ENCODE peak calls at places on chromosomes 5 and 9, in four cellular contexts. Q, D, W and G are unnamed samples.

GRCh38 chr5:92237896-92238295 is 854.8 kb upstream of the ARRDC3 start:
- DNase-seq in D (no peak), Q (no peak), W (no peak), G (no peak)

GRCh38 chr9:31542384-31543055 is 841.9 kb upstream of the ACO1 start:
- DNase-seq in W (no peak), Q (no peak), D (no peak), G (peak)

GRCh38 chr5:76733049-76733417 is 17.1 kb downstream of the F2R start:
- DNase-seq in D (no peak), W (no peak), Q (no peak), G (no peak)

GRCh38 chr9:138068601-138069035 is 191.0 kb downstream of the CACNA1B start:
- DNase-seq in D (no peak), Q (no peak), W (peak), G (no peak)

GRCh38 chr9:133090187-133090586 is 28.4 kb downstream of the CEL start:
- DNase-seq in W (no peak), Q (no peak), D (no peak), G (no peak)

GRCh38 chr5:148011407-148012124 is 52.2 kb upstream of the SPINK5 start:
- DNase-seq in D (no peak), W (no peak), Q (no peak), G (no peak)

GRCh38 chr9:69223605-69224004 is 49.5 kb downstream of the TJP2 start:
- DNase-seq in D (peak), W (no peak), Q (peak), G (peak)

GRCh38 chr5:157739388-157740045 is 4.0 kb upstream of the LSM11 start:
- DNase-seq in Q (no peak), W (no peak), D (no peak), G (no peak)

GRCh38 chr9:36748322-36748899 is 175.7 kb downstream of the MELK start:
- DNase-seq in D (peak), Q (peak), W (peak), G (peak)

GRCh38 chr5:34521628-34522290 is 134.4 kb upstream of the RAI14 start:
- DNase-seq in W (no peak), D (no peak), Q (no peak), G (no peak)

GRCh38 chr9:135586601-135587109 is 25.1 kb downstream of the PAEP start:
- DNase-seq in Q (no peak), D (no peak), W (no peak), G (no peak)

GRCh38 chr9:124770359-124771020 is 621 bp downstream of the NR6A1 start:
- DNase-seq in W (no peak), D (peak), Q (no peak), G (no peak)

GRCh38 chr5:60226128-60226527 is 332.6 kb upstream of the PDE4D start:
- DNase-seq in D (no peak), W (no peak), Q (no peak), G (no peak)
- TF ChIP-seq POLR2AphosphoS5 in D (no peak), W (no peak), Q (no peak), G (no peak)

GRCh38 chr5:74787424-74787823 is 20.4 kb downstream of the NSA2 start:
- DNase-seq in W (no peak), Q (no peak), D (no peak), G (no peak)

DNA sequence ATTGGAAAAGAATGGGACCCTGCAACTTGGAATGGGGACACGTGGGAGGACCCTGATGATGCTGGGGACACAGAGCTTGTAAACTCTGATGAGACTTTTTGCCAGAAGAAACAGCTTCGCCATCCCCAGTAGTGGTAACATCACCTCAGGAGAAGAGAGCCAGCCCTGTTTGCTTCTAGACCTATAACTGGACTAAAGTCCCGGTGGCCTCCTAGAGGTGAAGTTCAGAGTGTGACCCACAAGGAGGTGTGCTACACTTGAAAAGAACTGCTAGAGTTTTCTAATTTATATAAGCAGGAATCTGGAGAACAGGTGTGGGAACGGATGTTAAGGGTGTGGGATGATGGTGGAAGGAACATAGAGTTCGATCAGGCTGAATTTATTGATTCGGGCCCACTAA is 19.8 kb downstream of the NSA2 start:
- DNase-seq in Q (no peak), W (no peak), D (no peak), G (no peak)
- TF ChIP-seq TAF1 in Q (no peak), W (no peak), D (no peak), G (no peak)

GRCh38 chr9:34374905-34375552 is 1.7 kb downstream of the MYORG start:
- DNase-seq in D (no peak), Q (no peak), W (no peak), G (no peak)

GRCh38 chr9:34375901-34376595 is 650 bp downstream of the MYORG start:
- DNase-seq in W (no peak), Q (no peak), D (peak), G (no peak)

GRCh38 chr9:34377402-34377741 is 674 bp upstream of the MYORG start:
- DNase-seq in W (no peak), D (peak), Q (no peak), G (no peak)

GRCh38 chr9:34378376-34379060 is 1.8 kb upstream of the MYORG start:
- DNase-seq in Q (no peak), D (no peak), W (no peak), G (no peak)

DNA sequence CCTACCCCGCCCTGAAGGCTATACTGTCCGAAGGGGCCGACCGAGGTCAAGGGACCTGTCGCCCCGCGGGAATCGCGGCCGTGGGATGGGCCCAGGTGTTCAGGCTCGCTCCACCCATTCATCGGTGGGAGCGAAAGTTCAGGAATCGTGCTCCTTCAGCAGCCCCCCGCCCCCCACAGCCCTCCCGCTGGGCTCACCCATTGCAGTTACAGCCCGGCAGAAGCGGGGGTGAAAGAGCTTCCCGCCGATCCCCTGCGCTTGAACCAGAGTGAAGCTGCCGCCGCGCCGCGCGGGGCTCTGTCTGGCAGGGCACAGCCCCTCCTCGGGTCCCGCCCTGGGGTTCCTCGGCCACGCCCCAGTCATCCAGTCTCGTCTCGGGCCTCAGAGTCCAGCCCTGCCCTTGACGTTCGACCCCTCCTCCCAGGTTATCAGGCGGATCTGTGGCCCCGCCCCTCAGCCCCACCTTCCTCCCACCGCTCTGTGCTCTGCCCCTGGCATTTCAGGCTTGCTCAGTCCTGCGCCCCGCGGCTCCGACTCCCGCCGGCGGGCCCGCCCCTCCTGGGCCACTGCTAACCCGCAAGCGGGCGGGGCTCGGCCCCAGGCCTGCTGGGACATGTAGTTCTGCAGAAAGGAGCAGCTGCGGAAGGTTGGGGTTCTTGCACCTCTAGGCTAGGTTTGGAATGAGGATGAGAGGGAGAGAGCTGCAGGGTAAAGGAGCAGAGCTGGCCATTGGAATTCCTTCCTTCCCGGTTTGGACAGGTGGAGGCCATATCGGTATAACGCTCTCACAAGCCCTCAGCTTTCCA is at the start of gene MYORG:
- DNase-seq in Q (peak), D (peak), W (peak), G (peak)
- TF ChIP-seq POLR2A in Q (no peak), D (no peak), W (no peak), G (no peak)

DNA sequence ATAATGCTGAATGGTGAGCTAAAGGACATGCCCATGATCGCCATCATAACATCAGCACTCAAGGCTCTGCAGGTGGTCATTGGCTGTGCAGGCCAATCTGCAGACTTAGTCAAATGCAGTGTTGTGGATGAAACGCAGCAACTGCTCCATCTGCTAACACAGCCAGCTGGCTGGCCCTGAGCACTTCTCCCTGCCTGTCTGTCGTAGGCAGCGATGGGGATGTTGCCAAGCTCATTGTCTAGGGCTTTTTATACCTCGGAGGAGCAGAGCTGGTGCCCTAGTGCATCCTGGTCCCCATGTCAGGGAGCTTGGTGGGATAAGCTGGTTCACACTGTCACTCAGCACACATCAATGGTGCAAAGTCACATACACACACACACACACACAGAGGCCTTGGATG is 189.4 kb downstream of the TENT4A start:
- DNase-seq in W (no peak), Q (no peak), D (no peak), G (no peak)
- TF ChIP-seq POLR2AphosphoS5 in W (no peak), Q (no peak), D (no peak), G (no peak)

GRCh38 chr5:136081192-136081591 is 51.5 kb upstream of the SMAD5 start:
- DNase-seq in Q (no peak), D (no peak), W (no peak), G (no peak)

GRCh38 chr5:136077046-136077445 is 48.3 kb downstream of the TGFBI start:
- DNase-seq in W (no peak), Q (no peak), D (no peak), G (no peak)

GRCh38 chr5:136080113-136080482 is 51.3 kb downstream of the TGFBI start:
- DNase-seq in Q (no peak), D (no peak), W (no peak), G (no peak)

GRCh38 chr5:136080483-136081180 is 51.8 kb downstream of the TGFBI start:
- DNase-seq in W (peak), D (peak), Q (peak), G (peak)

DNA sequence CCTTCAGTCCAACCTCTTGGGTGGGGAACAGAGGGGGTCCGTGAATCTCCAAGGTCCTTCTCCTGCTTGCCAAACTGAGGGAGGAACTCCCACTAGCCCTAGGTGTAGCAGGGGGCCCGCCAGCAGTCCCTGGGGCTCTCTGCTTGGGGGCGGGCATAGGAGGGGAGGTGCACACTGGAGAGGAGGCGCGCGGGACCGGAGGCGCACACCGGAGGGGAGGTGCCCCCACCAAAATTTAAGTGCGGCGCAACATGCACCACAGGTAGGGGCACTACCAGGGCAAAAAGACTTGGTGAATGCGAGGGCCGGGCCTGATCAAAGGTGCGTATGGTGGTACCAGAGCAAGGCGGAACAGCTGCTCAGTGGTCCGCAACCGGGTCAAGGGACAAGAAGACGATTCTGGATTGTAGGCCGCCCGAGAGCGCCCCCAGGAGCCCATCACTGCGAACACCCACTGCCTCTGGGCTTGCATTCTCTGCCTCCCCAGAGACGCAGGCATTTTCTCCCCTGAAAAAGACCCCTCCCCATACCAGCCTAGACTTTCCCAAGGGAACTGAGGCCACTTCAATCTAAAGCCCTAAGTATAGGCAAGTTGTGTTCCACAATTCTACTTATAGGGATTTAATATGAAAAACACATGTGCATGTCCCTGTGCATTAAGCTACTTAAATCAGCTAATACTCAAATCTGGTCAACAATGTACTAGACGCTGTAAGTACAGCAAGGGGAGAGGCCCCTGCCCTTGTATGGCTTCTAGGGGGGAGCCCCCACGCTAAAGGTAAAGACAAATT is 50.6 kb downstream of the TGFBI start:
- DNase-seq in D (no peak), Q (peak), W (no peak), G (no peak)
- TF ChIP-seq TAF1 in D (no peak), Q (no peak), W (peak), G (no peak)